ENCODE peak calls at places on chromosome 18, in ten cellular contexts. D is brain microvascular endothelial cell, T is lower leg skin, J is T-cell, M is GM04503, W is nephron progenitor cell, B is endodermal cell, U is kidney tubule cell, E is RCC 7860, Y is chondrocyte. O is an unnamed sample.

GRCh38 chr18:12347895-12348294 is 29.1 kb downstream of the AFG3L2 start:
- DNase-seq in D (no peak), T (no peak), J (no peak), M (no peak), W (no peak), B (no peak), U (no peak), E (no peak), Y (no peak), O (no peak)

GRCh38 chr18:2529154-2529553 is 42.2 kb downstream of the METTL4 start:
- DNase-seq in D (peak), T (no peak), J (no peak), M (no peak), W (no peak), B (peak), U (peak), E (peak), Y (no peak), O (no peak)

GRCh38 chr18:45521151-45521550 is 94.1 kb upstream of the SLC14A2 start:
- DNase-seq in D (peak), T (no peak), J (no peak), M (peak), W (no peak), B (no peak), U (peak), E (no peak), Y (no peak), O (no peak)

GRCh38 chr18:13813271-13813849 is 10.6 kb upstream of the MC5R start:
- DNase-seq in D (peak), T (peak), J (peak), M (peak), W (peak), B (peak), U (peak), E (peak), Y (no peak), O (peak)

GRCh38 chr18:40293311-40293710 is 1661.7 kb upstream of the PIK3C3 start:
- DNase-seq in D (no peak), T (no peak), J (no peak), M (no peak), W (no peak), B (no peak), U (no peak), E (no peak), Y (no peak), O (no peak)

GRCh38 chr18:65751145-65752085 is 603 bp downstream of the CDH7 start:
- DNase-seq in D (no peak), T (no peak), J (no peak), M (no peak), W (no peak), B (no peak), U (peak), E (no peak), Y (peak), O (no peak)

GRCh38 chr18:45332911-45333310 is 282.4 kb upstream of the SLC14A2 start:
- DNase-seq in D (no peak), T (no peak), J (no peak), M (no peak), W (no peak), B (no peak), U (no peak), E (no peak), Y (no peak), O (no peak)

GRCh38 chr18:78741381-78742340 is 238.0 kb upstream of the SALL3 start:
- DNase-seq in D (no peak), T (no peak), J (no peak), M (no peak), W (no peak), B (peak), U (no peak), E (no peak), Y (no peak), O (no peak)

GRCh38 chr18:9716780-9717563 is 8.9 kb downstream of the RAB31 start:
- DNase-seq in D (no peak), T (no peak), J (no peak), M (no peak), W (no peak), B (no peak), U (no peak), E (no peak), Y (no peak), O (no peak)

GRCh38 chr18:79963658-79964329 is 649 bp upstream of the HSBP1L1 start:
- DNase-seq in D (no peak), T (no peak), J (no peak), M (no peak), W (no peak), B (no peak), U (no peak), E (no peak), Y (peak), O (no peak)

GRCh38 chr18:73153271-73153670 is 285.5 kb upstream of the NETO1 start:
- DNase-seq in D (no peak), T (no peak), J (no peak), M (no peak), W (no peak), B (no peak), U (no peak), E (no peak), Y (no peak), O (no peak)

GRCh38 chr18:79847606-79848293 is 50.0 kb downstream of the KCNG2 start:
- DNase-seq in D (no peak), T (no peak), J (no peak), M (no peak), W (no peak), B (no peak), U (no peak), E (no peak), Y (no peak), O (no peak)

GRCh38 chr18:36130039-36130831 is 536 bp downstream of the ELP2 start:
- DNase-seq in D (no peak), T (no peak), J (no peak), M (no peak), W (no peak), B (no peak), U (no peak), E (no peak), Y (no peak), O (peak)

GRCh38 chr18:75128051-75128605 is 80.8 kb downstream of the PTGR3 start:
- DNase-seq in D (no peak), T (peak), J (no peak), M (no peak), W (no peak), B (peak), U (no peak), E (no peak), Y (no peak), O (no peak)

GRCh38 chr18:25282282-25282681 is 69.7 kb downstream of the ZNF521 start:
- DNase-seq in D (no peak), T (peak), J (no peak), M (no peak), W (no peak), B (no peak), U (no peak), E (no peak), Y (no peak), O (no peak)

GRCh38 chr18:7958897-7959146 is 391.7 kb downstream of the PTPRM start:
- DNase-seq in D (peak), T (no peak), J (no peak), M (no peak), W (no peak), B (no peak), U (no peak), E (no peak), Y (no peak), O (no peak)

GRCh38 chr18:58417752-58418151 is 211.1 kb downstream of the ALPK2 start:
- DNase-seq in D (peak), T (no peak), J (no peak), M (no peak), W (no peak), B (no peak), U (peak), E (no peak), Y (no peak), O (no peak)

GRCh38 chr18:48674198-48674721 is 135.4 kb downstream of the CTIF start:
- DNase-seq in D (peak), T (no peak), J (no peak), M (no peak), W (no peak), B (no peak), U (no peak), E (no peak), Y (peak), O (no peak)

GRCh38 chr18:22674300-22674699 is 256.6 kb upstream of the CTAGE1 start:
- DNase-seq in D (peak), T (no peak), J (no peak), M (peak), W (no peak), B (no peak), U (peak), E (peak), Y (no peak), O (peak)

GRCh38 chr18:2655153-2655953 is at the start of gene SMCHD1:
- DNase-seq in D (peak), T (peak), J (peak), M (peak), W (peak), B (peak), U (peak), E (peak), Y (peak), O (peak)

GRCh38 chr18:11119962-11120361 is 29.4 kb downstream of the PIEZO2 start:
- DNase-seq in D (peak), T (no peak), J (no peak), M (peak), W (no peak), B (no peak), U (peak), E (no peak), Y (no peak), O (no peak)

GRCh38 chr18:31970617-31971016 is 27.7 kb upstream of the TRAPPC8 start:
- DNase-seq in D (no peak), T (no peak), J (no peak), M (no peak), W (no peak), B (no peak), U (no peak), E (no peak), Y (no peak), O (peak)